ENCODE peak calls at places on chromosomes 12 and 14, in ten cellular contexts. Z, C, L, M, S, V, D, T, J and P are unnamed samples. For H3K4me1, the result is how much of the 10 kb centered on the place peaks cover.

GRCh38 chr12:65885312-65885711 is 61.0 kb downstream of the HMGA2 start:
- DNase-seq in Z (no peak), C (no peak), L (no peak), M (no peak), S (no peak), V (peak), D (no peak), T (no peak), J (no peak), P (no peak)

GRCh38 chr14:58071341-58071740 is 80.7 kb downstream of the ARMH4 start:
- DNase-seq in Z (no peak), C (no peak), L (no peak), M (peak), S (no peak), V (no peak), D (no peak), T (no peak), J (no peak), P (no peak)

GRCh38 chr14:85619866-85620265 is 89.9 kb downstream of the FLRT2 start:
- DNase-seq in Z (no peak), C (no peak), L (no peak), M (peak), S (no peak), V (peak), D (no peak), T (no peak), J (no peak), P (no peak)

GRCh38 chr14:103736546-103737431 is 21.2 kb downstream of the ZFYVE21 start:
- DNase-seq in Z (no peak), C (no peak), L (no peak), M (no peak), S (no peak), V (no peak), D (no peak), T (no peak), J (no peak), P (no peak)

GRCh38 chr12:51851408-51852097 is 3.0 kb upstream of the FIGNL2 start:
- DNase-seq in Z (no peak), C (no peak), L (no peak), M (no peak), S (no peak), V (no peak), D (no peak), T (no peak), J (no peak), P (no peak)

GRCh38 chr14:43894534-43894933 is 612.5 kb downstream of the FSCB start:
- DNase-seq in Z (peak), C (peak), L (peak), M (no peak), S (no peak), V (peak), D (peak), T (no peak), J (no peak), P (peak)

GRCh38 chr12:26870491-26871419 is 37.8 kb upstream of the ITPR2 start:
- DNase-seq in Z (peak), C (no peak), L (no peak), M (peak), S (no peak), V (peak), D (no peak), T (peak), J (no peak), P (no peak)

GRCh38 chr12:92421701-92422100 is 276.1 kb upstream of the BTG1 start:
- DNase-seq in Z (peak), C (no peak), L (no peak), M (peak), S (no peak), V (peak), D (no peak), T (no peak), J (no peak), P (peak)

GRCh38 chr12:18146375-18146774 is 56.4 kb upstream of the RERGL start:
- DNase-seq in Z (no peak), C (no peak), L (no peak), M (no peak), S (no peak), V (no peak), D (no peak), T (no peak), J (no peak), P (no peak)

GRCh38 chr12:124445121-124445718 is 122.2 kb downstream of the NCOR2 start:
- DNase-seq in Z (no peak), C (peak), L (no peak), M (no peak), S (no peak), V (no peak), D (no peak), T (no peak), J (no peak), P (no peak)

GRCh38 chr12:48903982-48904411 is 21.3 kb downstream of the FKBP11 start:
- DNase-seq in Z (peak), C (peak), L (peak), M (peak), S (peak), V (peak), D (peak), T (peak), J (peak), P (peak)

GRCh38 chr12:570237-570925 is 92.9 kb downstream of the NINJ2 start:
- DNase-seq in Z (peak), C (peak), L (peak), M (peak), S (peak), V (peak), D (peak), T (no peak), J (peak), P (no peak)

GRCh38 chr12:83093426-83093825 is 406.7 kb downstream of the TMTC2 start:
- DNase-seq in Z (no peak), C (no peak), L (no peak), M (no peak), S (no peak), V (no peak), D (no peak), T (no peak), J (no peak), P (no peak)

GRCh38 chr12:27285395-27285794 is 41.3 kb downstream of the STK38L start:
- DNase-seq in Z (no peak), C (peak), L (no peak), M (peak), S (no peak), V (peak), D (no peak), T (no peak), J (no peak), P (no peak)

GRCh38 chr12:89366676-89367364 is 14.5 kb upstream of the DUSP6 start:
- DNase-seq in Z (no peak), C (no peak), L (no peak), M (no peak), S (no peak), V (no peak), D (no peak), T (no peak), J (no peak), P (no peak)
- H3K4me1 ChIP-seq in Z (under half), C (under half), L (under half), M (under half), S (under half), V (under half), D (under half), T (under half), J (under half), P (under half)

GRCh38 chr14:33194551-33194950 is 255.9 kb downstream of the NPAS3 start:
- DNase-seq in Z (no peak), C (no peak), L (no peak), M (peak), S (no peak), V (no peak), D (no peak), T (no peak), J (no peak), P (peak)
- H3K4me2 ChIP-seq in Z (no peak), C (no peak), L (no peak), M (no peak), S (no peak), V (no peak), D (no peak), T (no peak), J (no peak), P (no peak)

GRCh38 chr14:54652890-54653201 is 85.9 kb downstream of the SAMD4A start:
- DNase-seq in Z (no peak), C (no peak), L (no peak), M (no peak), S (no peak), V (no peak), D (no peak), T (no peak), J (no peak), P (no peak)
- H3K4me1 ChIP-seq in Z (half or more), C (under half), L (under half), M (under half), S (under half), V (under half), D (under half), T (under half), J (under half), P (under half)

GRCh38 chr12:79935021-79935623 is at the start of gene PPP1R12A:
- DNase-seq in Z (peak), C (peak), L (peak), M (peak), S (peak), V (peak), D (peak), T (peak), J (peak), P (peak)

GRCh38 chr12:79933580-79934264 is 1.2 kb downstream of the PPP1R12A start:
- DNase-seq in Z (no peak), C (peak), L (no peak), M (peak), S (no peak), V (peak), D (no peak), T (no peak), J (peak), P (peak)

GRCh38 chr12:79935624-79936040 is 735 bp upstream of the PPP1R12A start:
- DNase-seq in Z (no peak), C (peak), L (no peak), M (peak), S (no peak), V (peak), D (peak), T (peak), J (peak), P (no peak)

GRCh38 chr12:79933043-79933442 is 1.9 kb downstream of the PPP1R12A start:
- DNase-seq in Z (no peak), C (no peak), L (no peak), M (no peak), S (no peak), V (no peak), D (no peak), T (no peak), J (no peak), P (no peak)

DNA sequence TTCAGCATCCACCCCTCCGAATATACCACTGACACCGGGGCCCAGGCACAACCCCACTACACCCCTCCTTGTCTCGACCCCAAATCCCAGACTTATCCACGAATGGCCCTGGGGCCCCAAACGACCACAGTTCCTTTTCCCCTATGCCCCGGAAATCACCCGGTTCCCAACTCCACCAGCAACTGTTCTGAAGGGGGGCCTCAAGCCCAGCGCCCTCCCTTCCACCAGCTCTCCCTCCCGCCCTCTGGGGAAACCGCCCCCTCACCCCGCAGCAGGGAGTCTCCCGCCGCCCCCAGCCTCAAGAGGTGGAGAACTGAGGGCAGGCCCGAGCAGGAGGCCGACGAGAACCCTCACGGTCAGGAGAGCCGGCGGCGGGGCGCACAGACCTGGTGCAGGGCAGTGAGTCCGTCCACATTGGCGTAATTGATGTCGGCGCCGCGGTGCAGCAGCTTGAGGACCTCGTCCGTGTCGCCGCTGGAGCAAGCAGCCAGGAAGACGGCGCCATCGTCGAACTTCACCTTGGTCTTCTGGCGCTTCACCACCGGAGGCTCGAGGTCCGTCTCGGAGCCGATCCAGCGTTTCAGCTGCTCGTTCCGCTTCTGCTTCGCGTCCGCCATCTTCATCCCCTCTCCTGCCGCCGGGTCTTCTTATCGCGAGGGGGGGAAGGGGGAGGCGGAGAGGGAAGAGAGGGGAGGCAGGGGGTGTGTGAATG is 432 bp downstream of the PPP1R12A start:
- DNase-seq in Z (no peak), C (no peak), L (peak), M (peak), S (peak), V (peak), D (peak), T (no peak), J (no peak), P (peak)
- H3K4me2 ChIP-seq in Z (peak), C (peak), L (peak), M (peak), S (peak), V (peak), D (peak), T (no peak), J (peak), P (peak)

GRCh38 chr12:67388331-67389163 is 119.4 kb downstream of the CAND1 start:
- DNase-seq in Z (no peak), C (peak), L (no peak), M (no peak), S (peak), V (no peak), D (peak), T (no peak), J (no peak), P (no peak)
- H3K4me1 ChIP-seq in Z (under half), C (under half), L (under half), M (under half), S (under half), V (under half), D (under half), T (under half), J (under half), P (under half)

GRCh38 chr12:117125275-117125613 is 26.0 kb upstream of the TESC start:
- DNase-seq in Z (no peak), C (no peak), L (no peak), M (peak), S (no peak), V (peak), D (no peak), T (no peak), J (no peak), P (no peak)
- H3K4me2 ChIP-seq in Z (peak), C (no peak), L (no peak), M (no peak), S (no peak), V (no peak), D (no peak), T (no peak), J (no peak), P (no peak)